ENCODE peak calls at places on chromosome 14, in five cellular contexts. S is SK-N-SH, O is HepG2, I is GM12878, Y is HCT116. E is an unnamed sample.

GRCh38 chr14:60064491-60065072 is 27.1 kb upstream of the PCNX4 start:
- DNase-seq in O (peak), S (peak), I (peak), Y (peak), E (peak)

GRCh38 chr14:22531451-22532344 is 57.3 kb downstream of the DAD1 start:
- DNase-seq in I (peak), S (no peak), Y (no peak), O (no peak), E (no peak)

GRCh38 chr14:92626041-92626440 is 112.5 kb downstream of the RIN3 start:
- DNase-seq in I (no peak), O (no peak), S (no peak), Y (no peak), E (no peak)

GRCh38 chr14:34733245-34733644 is 18.9 kb upstream of the CFL2 start:
- DNase-seq in S (no peak), O (no peak), I (no peak), Y (peak), E (no peak)

GRCh38 chr14:93114713-93115068 is 1.0 kb downstream of the ITPK1 start:
- DNase-seq in S (no peak), I (no peak), O (no peak), Y (no peak), E (no peak)

GRCh38 chr14:75709207-75709812 is 48.3 kb downstream of the TTLL5 start:
- DNase-seq in S (peak), Y (peak), I (peak), O (peak), E (peak)

GRCh38 chr14:92481811-92482559 is 31.6 kb upstream of the RIN3 start:
- DNase-seq in O (no peak), Y (no peak), S (no peak), I (no peak), E (no peak)

GRCh38 chr14:68397371-68397779 is 395.5 kb downstream of the ZFP36L1 start:
- DNase-seq in I (no peak), O (peak), Y (no peak), S (no peak), E (no peak)

GRCh38 chr14:75522224-75522764 is at the start of gene BATF:
- DNase-seq in Y (no peak), O (no peak), I (no peak), S (no peak), E (no peak)

GRCh38 chr14:52711666-52712065 is 4.7 kb downstream of the PSMC6 start:
- DNase-seq in I (no peak), O (no peak), Y (no peak), S (no peak), E (no peak)

GRCh38 chr14:34368115-34368970 is 93.7 kb downstream of the SPTSSA start:
- DNase-seq in O (peak), Y (no peak), I (no peak), S (no peak), E (no peak)

GRCh38 chr14:60061371-60061770 is 30.4 kb upstream of the PCNX4 start:
- DNase-seq in Y (no peak), O (no peak), I (no peak), S (no peak), E (no peak)

GRCh38 chr14:40188006-40188405 is 755.8 kb upstream of the FBXO33 start:
- DNase-seq in I (no peak), Y (no peak), O (no peak), S (no peak), E (no peak)

GRCh38 chr14:101074124-101075024 is 170.9 kb upstream of the RTL1 start:
- DNase-seq in Y (no peak), I (no peak), O (no peak), S (peak), E (no peak)

GRCh38 chr14:21384494-21384851 is 654 bp upstream of the SUPT16H start:
- DNase-seq in I (no peak), S (no peak), Y (no peak), O (no peak), E (no peak)

GRCh38 chr14:99145307-99145706 is 126.7 kb downstream of the BCL11B start:
- DNase-seq in S (no peak), O (no peak), Y (no peak), I (no peak), E (no peak)

GRCh38 chr14:104781271-104782077 is 14.1 kb downstream of the AKT1 start:
- DNase-seq in O (no peak), Y (no peak), I (no peak), S (no peak), E (no peak)

GRCh38 chr14:56412453-56413434 is 166.9 kb upstream of the TMEM260 start:
- DNase-seq in Y (no peak), S (no peak), O (no peak), I (no peak), E (peak)

GRCh38 chr14:75514673-75515630 is 7.3 kb upstream of the BATF start:
- DNase-seq in Y (no peak), I (peak), S (no peak), O (no peak), E (peak)

GRCh38 chr14:67426983-67427601 is 15.1 kb upstream of the PLEK2 start:
- DNase-seq in S (peak), Y (peak), I (no peak), O (peak), E (peak)

GRCh38 chr14:104871656-104872468 is 6.8 kb downstream of the CEP170B start:
- DNase-seq in Y (no peak), I (no peak), O (no peak), S (no peak), E (no peak)

GRCh38 chr14:81169711-81170103 is 51.1 kb downstream of the GTF2A1 start:
- DNase-seq in S (peak), O (no peak), I (no peak), Y (no peak), E (peak)

GRCh38 chr14:100106260-100106659 is 41.0 kb downstream of the EVL start:
- DNase-seq in I (no peak), S (no peak), O (no peak), Y (no peak), E (no peak)

GRCh38 chr14:42334931-42335330 is 728.3 kb downstream of the LRFN5 start:
- DNase-seq in I (no peak), O (no peak), S (no peak), Y (no peak), E (no peak)

GRCh38 chr14:24093901-24094838 is at the start of gene PCK2:
- DNase-seq in S (peak), O (peak), I (no peak), Y (peak), E (peak)

GRCh38 chr14:31479026-31479425 is 8.8 kb downstream of the GPR33 start:
- DNase-seq in I (no peak), Y (no peak), S (no peak), O (no peak), E (no peak)

GRCh38 chr14:99259327-99259726 is 12.7 kb downstream of the BCL11B start:
- DNase-seq in S (no peak), I (no peak), Y (no peak), O (no peak), E (no peak)

GRCh38 chr14:24818054-24818822 is 184.2 kb upstream of the GZMB start:
- DNase-seq in S (no peak), I (no peak), Y (no peak), O (peak), E (peak)

GRCh38 chr14:61048640-61049039 is 67.6 kb downstream of the SLC38A6 start:
- DNase-seq in I (no peak), S (no peak), Y (no peak), O (no peak), E (no peak)

GRCh38 chr14:67674480-67675218 is at the start of gene VTI1B:
- DNase-seq in I (no peak), Y (peak), O (peak), S (peak), E (peak)

GRCh38 chr14:37466003-37466622 is 128.9 kb downstream of the FOXA1 start:
- DNase-seq in I (no peak), Y (no peak), O (peak), S (no peak), E (no peak)

DNA sequence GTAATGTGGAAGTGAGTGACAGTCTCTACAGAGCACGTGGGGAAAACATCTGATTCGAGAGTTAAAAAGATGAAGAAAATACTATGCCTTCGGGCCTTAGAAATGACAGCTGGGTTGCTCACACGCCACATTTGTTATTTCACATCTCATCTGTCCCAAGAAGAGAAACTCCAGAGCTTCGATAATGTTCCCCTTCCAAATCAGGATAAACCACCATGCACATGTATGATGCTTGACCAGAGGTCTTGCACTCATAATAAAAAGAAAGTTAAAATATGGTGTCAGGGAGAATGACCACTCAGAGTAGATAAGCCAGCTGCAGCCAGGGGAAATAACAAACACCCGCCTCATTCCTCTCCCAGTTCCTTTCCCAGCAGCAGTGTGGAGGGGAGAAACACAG is 34.6 kb downstream of the NIN start:
- DNase-seq in O (no peak), I (no peak), Y (no peak), S (no peak), E (peak)
- H3K27ac ChIP-seq in O (no peak), I (peak), Y (no peak), S (peak), E (no peak)

GRCh38 chr14:73397810-73398209 is 60.5 kb downstream of the NUMB start:
- DNase-seq in I (no peak), S (no peak), O (no peak), Y (no peak), E (no peak)
- TF ChIP-seq MAX in I (no peak), S (no peak), O (no peak), Y (no peak), E (no peak)

DNA sequence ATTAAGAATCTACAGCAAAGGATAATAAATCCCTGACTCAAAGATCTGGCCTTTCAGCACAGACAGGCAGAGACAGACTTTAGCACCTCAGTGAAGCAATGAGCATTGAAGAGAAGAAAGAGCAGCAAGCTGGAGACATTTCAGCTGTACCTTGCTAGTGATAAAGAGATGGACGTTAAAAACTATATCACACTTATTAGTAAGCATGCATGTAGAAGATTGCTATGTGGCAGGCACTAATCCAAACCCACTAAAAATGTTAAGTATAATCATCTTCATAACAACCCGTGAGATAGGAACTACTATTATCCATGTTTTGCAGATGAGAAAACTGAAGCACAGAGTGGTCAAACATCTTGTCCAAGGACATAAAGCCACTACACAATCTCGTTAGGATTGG is 1538.3 kb upstream of the FLRT2 start:
- DNase-seq in O (no peak), S (no peak), I (no peak), Y (no peak), E (no peak)
- H2AFZ ChIP-seq in O (no peak), S (no peak), I (no peak), Y (no peak), E (no peak)

DNA sequence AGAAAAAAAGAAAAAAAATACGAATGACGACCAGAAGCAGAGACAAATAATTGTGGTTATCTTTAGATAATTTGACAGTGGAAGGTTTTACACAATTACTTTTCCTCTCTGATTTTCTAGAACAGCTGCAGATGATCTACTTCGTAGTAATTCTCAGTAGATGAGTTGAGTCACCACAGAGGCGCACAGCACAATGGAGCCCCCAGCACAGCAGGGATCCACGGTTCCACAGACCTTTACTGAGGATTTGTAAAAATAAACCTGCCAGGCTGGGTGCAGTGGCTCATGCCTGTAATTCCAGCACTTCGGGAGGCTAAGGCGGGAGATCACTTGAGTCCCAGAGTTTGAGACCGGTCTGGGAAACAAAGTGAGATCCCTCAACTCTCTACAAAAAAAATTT is 29.3 kb downstream of the AMN start:
- DNase-seq in I (no peak), S (no peak), Y (no peak), O (no peak), E (no peak)
- H3K27ac ChIP-seq in I (no peak), S (no peak), Y (no peak), O (no peak), E (no peak)

DNA sequence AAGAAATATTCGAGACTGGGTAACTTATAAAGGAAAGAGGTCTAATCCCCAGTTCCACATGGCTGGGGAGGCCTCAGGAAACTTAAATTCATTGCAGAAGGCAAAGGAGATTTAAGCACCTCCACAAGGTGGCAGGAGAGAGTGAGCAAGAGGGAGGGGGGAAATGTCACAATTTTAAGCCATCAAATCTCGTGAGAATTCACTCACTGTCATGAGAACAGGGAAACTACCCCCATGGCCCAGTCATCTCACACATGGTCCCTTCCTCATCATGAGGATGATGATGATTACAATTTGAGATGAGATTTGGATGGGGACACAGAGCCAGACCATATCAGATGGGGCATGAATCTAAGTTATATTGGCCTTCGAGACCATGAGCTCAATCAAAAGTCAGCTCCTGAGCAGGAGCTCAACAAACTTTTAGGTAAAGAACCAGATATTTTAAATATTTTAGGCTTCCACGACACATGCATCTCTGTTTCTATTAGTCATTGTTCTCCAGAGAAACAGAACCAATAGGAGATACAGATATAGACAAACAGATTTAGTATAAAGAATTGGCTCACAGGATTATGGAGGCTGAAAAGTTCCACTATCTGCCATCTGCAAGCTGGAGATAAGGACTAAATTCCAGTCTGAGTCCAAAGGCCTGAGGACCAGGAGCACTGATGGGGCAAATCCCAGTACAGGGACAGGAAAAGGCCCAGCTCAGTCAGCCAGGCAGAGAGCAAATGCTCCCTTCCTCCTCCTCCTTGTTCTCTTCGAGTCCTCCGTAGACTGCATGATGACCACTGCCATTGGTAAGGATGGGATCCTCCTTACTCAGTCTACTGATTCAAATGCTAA is 24.9 kb downstream of the DGLUCY start:
- DNase-seq in O (peak), I (no peak), Y (no peak), S (no peak), E (peak)
- TF ChIP-seq MAX in O (no peak), I (no peak), Y (no peak), S (no peak), E (no peak)

GRCh38 chr14:65824978-65825299 is 412.4 kb downstream of the FUT8 start:
- DNase-seq in Y (no peak), I (no peak), O (no peak), S (no peak), E (no peak)
- H2AFZ ChIP-seq in Y (peak), I (no peak), O (no peak), S (no peak), E (no peak)